ENCODE peak calls at places on chromosomes 3 and 15, in nine cellular contexts. O, E, K, N, Y, R, S, T and Q are unnamed samples.

GRCh38 chr3:62936626-62937254 is 61.5 kb upstream of the CADPS start:
- DNase-seq in R (no peak), O (no peak), K (no peak), T (no peak), E (no peak), N (no peak), Y (no peak), S (no peak), Q (no peak)

GRCh38 chr3:46944191-46944590 is 32.4 kb downstream of the CCDC12 start:
- DNase-seq in O (no peak), R (no peak), S (no peak), K (no peak), N (no peak), Y (no peak), E (no peak), T (no peak), Q (no peak)

GRCh38 chr3:31892500-31892899 is 88.6 kb downstream of the OSBPL10 start:
- DNase-seq in O (no peak), T (no peak), R (no peak), S (no peak), N (no peak), Y (no peak), K (no peak), E (no peak), Q (no peak)

GRCh38 chr15:69974321-69974720 is 123.4 kb downstream of the TLE3 start:
- DNase-seq in K (no peak), O (no peak), R (no peak), Y (no peak), N (no peak), S (no peak), T (no peak), E (no peak), Q (no peak)

GRCh38 chr3:114718071-114718896 is 424.5 kb downstream of the TIGIT start:
- DNase-seq in Y (peak; percentile 50), E (no peak), S (no peak), T (no peak), O (no peak), K (no peak), N (no peak), R (no peak), Q (no peak)

GRCh38 chr3:145094355-145094941 is 1066.5 kb downstream of the PLOD2 start:
- DNase-seq in S (no peak), R (peak; percentile 79), K (no peak), E (peak; percentile 74), T (no peak), Y (no peak), N (no peak), O (no peak), Q (no peak)

GRCh38 chr15:28886431-28887343 is 913 bp downstream of the APBA2 start:
- DNase-seq in Y (no peak), R (no peak), N (no peak), T (no peak), O (no peak), S (no peak), E (no peak), K (no peak), Q (no peak)

GRCh38 chr15:40925863-40926658 is 3.1 kb upstream of the DLL4 start:
- DNase-seq in S (no peak), R (no peak), E (no peak), O (no peak), Y (no peak), K (no peak), T (no peak), N (no peak), Q (no peak)

GRCh38 chr3:133075027-133075426 is 36.8 kb downstream of the TMEM108 start:
- DNase-seq in T (no peak), O (no peak), K (no peak), R (no peak), N (no peak), E (no peak), S (no peak), Y (no peak), Q (no peak)